ENCODE peak calls at places on chromosomes 4 and X, in eight cellular contexts. W, Q, U, J, L, P, K and R are unnamed samples.

GRCh38 chr4:162126754-162127153 is 37.0 kb downstream of the FSTL5 start:
- DNase-seq in U (no peak), P (no peak), W (no peak), Q (no peak), J (no peak), K (no peak), L (no peak), R (no peak)

GRCh38 chrX:153776611-153777045 is 4.2 kb upstream of the SRPK3 start:
- DNase-seq in K (no peak), U (no peak), P (no peak), Q (no peak), L (no peak), J (no peak), W (no peak), R (no peak)

GRCh38 chr4:120331486-120332281 is 265.0 kb upstream of the MAD2L1 start:
- DNase-seq in W (no peak), U (peak), P (no peak), Q (no peak), J (no peak), K (peak), L (no peak), R (no peak)

GRCh38 chr4:135949926-135950325 is 1582.4 kb downstream of the PCDH18 start:
- DNase-seq in W (no peak), U (no peak), J (no peak), Q (no peak), L (no peak), K (no peak), P (no peak), R (no peak)

GRCh38 chrX:139798701-139799100 is 90.7 kb upstream of the MCF2 start:
- DNase-seq in W (no peak), Q (no peak), U (no peak), J (no peak), L (no peak), K (no peak), P (no peak), R (no peak)

GRCh38 chr4:180953572-180953971 is 1289.6 kb upstream of the TENM3 start:
- DNase-seq in J (no peak), W (no peak), K (no peak), P (no peak), U (no peak), L (peak), Q (no peak), R (no peak)

GRCh38 chr4:76753814-76754213 is 144.1 kb downstream of the SOWAHB start:
- DNase-seq in L (no peak), K (peak), U (peak), Q (no peak), J (peak), P (no peak), W (no peak), R (peak)

GRCh38 chr4:182916483-182917181 is 554 bp downstream of the DCTD start:
- DNase-seq in W (peak), J (peak), K (peak), Q (no peak), P (peak), L (peak), U (peak), R (no peak)

GRCh38 chr4:17690898-17691297 is 76.5 kb downstream of the MED28 start:
- DNase-seq in J (no peak), K (no peak), L (no peak), P (no peak), U (peak), W (no peak), Q (no peak), R (no peak)

GRCh38 chr4:46886711-46887110 is 22.3 kb downstream of the COX7B2 start:
- DNase-seq in W (peak), Q (no peak), P (no peak), L (no peak), U (no peak), J (no peak), K (peak), R (no peak)
- TF ChIP-seq CTCF in W (no peak), Q (no peak), P (no peak), L (no peak), U (peak), J (peak), K (peak), R (no peak)

DNA sequence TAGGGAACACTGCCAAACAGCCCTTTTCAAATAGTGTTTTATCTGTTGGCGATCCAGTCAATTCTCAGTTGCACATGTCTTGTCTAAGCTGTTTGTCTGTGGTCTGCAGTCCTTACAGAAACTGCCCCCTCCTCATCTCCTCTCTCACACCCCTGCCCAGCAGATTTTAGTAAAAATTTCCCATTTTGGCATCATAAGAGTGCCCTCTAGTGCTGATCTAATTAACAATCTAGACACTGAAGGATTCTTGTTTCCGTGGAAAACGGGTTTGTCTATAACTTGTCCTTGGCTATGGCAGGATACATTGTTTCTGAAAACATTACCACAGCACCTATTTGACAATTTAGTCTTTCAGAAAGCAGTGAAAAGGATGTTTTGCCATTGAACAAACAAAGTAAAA is 227.2 kb upstream of the MBNL3 start:
- DNase-seq in Q (no peak), P (no peak), L (no peak), J (no peak), W (no peak), U (no peak), K (no peak), R (no peak)
- TF ChIP-seq CTCF in Q (peak), P (no peak), L (no peak), J (no peak), W (no peak), U (peak), K (peak), R (peak)

GRCh38 chr4:75644095-75644494 is 13.8 kb upstream of the CDKL2 start:
- DNase-seq in Q (no peak), J (no peak), P (no peak), W (no peak), U (no peak), L (no peak), K (no peak), R (no peak)
- TF ChIP-seq CTCF in Q (no peak), J (no peak), P (no peak), W (no peak), U (no peak), L (no peak), K (no peak), R (no peak)

GRCh38 chrX:109632906-109633504 is 8.0 kb upstream of the KCNE5 start:
- DNase-seq in K (no peak), Q (no peak), J (peak), W (peak), U (no peak), P (no peak), L (peak), R (no peak)
- TF ChIP-seq CTCF in K (peak), Q (peak), J (peak), W (no peak), U (peak), P (peak), L (no peak), R (peak)

GRCh38 chrX:119885554-119886428 is 9.9 kb upstream of the AKAP14 start:
- DNase-seq in W (no peak), J (no peak), Q (no peak), L (no peak), U (no peak), P (no peak), K (no peak), R (no peak)

GRCh38 chrX:119887721-119888425 is 7.8 kb upstream of the AKAP14 start:
- DNase-seq in U (no peak), L (peak), P (no peak), W (peak), K (peak), J (peak), Q (no peak), R (no peak)
- TF ChIP-seq CTCF in U (peak), L (peak), P (no peak), W (no peak), K (peak), J (peak), Q (peak), R (peak)

GRCh38 chrX:29902004-29902403 is 313.4 kb upstream of the MAGEB2 start:
- DNase-seq in K (no peak), U (no peak), L (no peak), J (no peak), W (no peak), Q (no peak), P (no peak), R (no peak)

GRCh38 chrX:29903365-29903764 is 312.0 kb upstream of the MAGEB2 start:
- DNase-seq in L (no peak), Q (no peak), J (no peak), K (no peak), P (no peak), W (no peak), U (no peak), R (no peak)
- TF ChIP-seq CTCF in L (no peak), Q (peak), J (peak), K (peak), P (no peak), W (no peak), U (peak), R (peak)

GRCh38 chr4:53813991-53814390 is 222.7 kb upstream of the LNX1 start:
- DNase-seq in W (no peak), J (peak), U (no peak), Q (no peak), P (no peak), K (no peak), L (no peak), R (no peak)

GRCh38 chr4:53818112-53818511 is 226.8 kb upstream of the LNX1 start:
- DNase-seq in J (no peak), W (no peak), L (no peak), K (no peak), U (no peak), P (no peak), Q (no peak), R (peak)

GRCh38 chr4:53821179-53821851 is 230.0 kb upstream of the LNX1 start:
- DNase-seq in P (no peak), L (no peak), J (no peak), Q (no peak), K (no peak), W (no peak), U (no peak), R (no peak)

GRCh38 chr4:53810643-53811042 is 219.4 kb upstream of the LNX1 start:
- DNase-seq in U (no peak), Q (no peak), L (no peak), K (no peak), W (no peak), P (no peak), J (no peak), R (no peak)

DNA sequence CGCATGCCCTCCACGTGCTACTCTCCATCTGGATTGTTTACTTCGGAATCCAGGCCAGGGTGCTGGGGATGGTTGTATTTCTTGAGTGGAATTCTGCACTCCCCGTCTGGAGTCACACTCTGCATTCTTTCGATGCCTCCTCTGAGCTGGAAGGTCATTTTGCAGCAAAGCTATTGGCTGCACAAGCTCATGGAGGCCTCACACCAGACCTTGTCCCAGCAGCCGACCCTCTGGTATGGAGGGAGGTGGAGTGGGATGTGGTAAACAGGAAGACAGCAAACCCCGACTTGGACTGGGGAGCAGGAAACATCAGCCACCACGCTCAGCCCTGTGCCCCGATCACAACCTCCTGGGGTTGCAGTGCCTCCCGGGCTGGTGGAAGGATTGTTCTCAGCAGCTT is 225.3 kb upstream of the LNX1 start:
- DNase-seq in P (no peak), Q (peak), K (no peak), W (no peak), U (no peak), J (peak), L (no peak), R (no peak)
- TF ChIP-seq CTCF in P (no peak), Q (no peak), K (no peak), W (no peak), U (no peak), J (no peak), L (no peak), R (no peak)

GRCh38 chrX:140799216-140799615 is 89.7 kb downstream of the LINC00632 start:
- DNase-seq in K (no peak), L (no peak), Q (no peak), J (no peak), P (no peak), W (no peak), U (peak), R (no peak)
- TF ChIP-seq CTCF in K (no peak), L (no peak), Q (no peak), J (no peak), P (no peak), W (no peak), U (no peak), R (no peak)

GRCh38 chr4:163251204-163251603 is 81.2 kb downstream of the NPY1R start:
- DNase-seq in W (no peak), L (no peak), U (no peak), P (no peak), Q (no peak), J (no peak), K (no peak), R (no peak)
- TF ChIP-seq CTCF in W (no peak), L (peak), U (peak), P (no peak), Q (no peak), J (no peak), K (no peak), R (no peak)